ENCODE peak calls at places on chromosomes 4 and X, in six cellular contexts. C is upper lobe of left lung, R is transverse colon, J is H1, V is HepG2, K is GM12878. Z is an unnamed sample.

GRCh38 chrX:20545538-20545937 is 278.8 kb upstream of the RPS6KA3 start:
- DNase-seq in C (no peak), R (no peak), J (no peak), V (no peak), K (no peak), Z (no peak)

GRCh38 chr4:46886711-46887110 is 22.3 kb downstream of the COX7B2 start:
- DNase-seq in C (no peak), R (no peak), J (no peak), V (peak; percentile 1), K (no peak), Z (no peak)

GRCh38 chrX:77447339-77448149 is at the start of gene FGF16:
- DNase-seq in C (no peak), R (no peak), J (peak; percentile 56), V (no peak), K (no peak), Z (peak; percentile 61)

GRCh38 chrX:131802836-131803626 is 220.1 kb upstream of the STK26 start:
- DNase-seq in C (peak; percentile 65), R (peak; percentile 84), J (peak; percentile 51), V (no peak), K (peak; percentile 68), Z (no peak)

GRCh38 chr4:157265281-157265680 is 44.8 kb downstream of the GRIA2 start:
- DNase-seq in C (no peak), R (no peak), J (no peak), V (no peak), K (no peak), Z (no peak)

GRCh38 chr4:142088906-142089305 is 452.5 kb downstream of the IL15 start:
- DNase-seq in C (no peak), R (no peak), J (no peak), V (no peak), K (no peak), Z (no peak)

GRCh38 chrX:134607523-134607922 is 50.7 kb downstream of the PLAC1 start:
- DNase-seq in C (no peak), R (no peak), J (no peak), V (no peak), K (no peak), Z (no peak)

GRCh38 chrX:15849555-15849954 is 5.1 kb downstream of the AP1S2 start:
- DNase-seq in C (no peak), R (no peak), J (no peak), V (no peak), K (no peak), Z (no peak)

GRCh38 chr4:13656569-13656988 is 29.1 kb upstream of the BOD1L1 start:
- DNase-seq in C (peak; percentile 56), R (peak; percentile 54), J (peak; percentile 67), V (peak; percentile 19), K (peak; percentile 43), Z (no peak)

GRCh38 chrX:150934453-150934852 is 36.0 kb upstream of the CD99L2 start:
- DNase-seq in C (no peak), R (peak; percentile 16), J (no peak), V (no peak), K (no peak), Z (no peak)

GRCh38 chr4:184598753-184599491 is 50.3 kb downstream of the CASP3 start:
- DNase-seq in C (no peak), R (no peak), J (no peak), V (no peak), K (no peak), Z (no peak)
- TF ChIP-seq POLR2AphosphoS5 in C (no peak), R (no peak), J (no peak), V (no peak), K (no peak), Z (no peak)

GRCh38 chr4:188341428-188341827 is 202.2 kb downstream of the TRIML1 start:
- DNase-seq in C (no peak), R (no peak), J (no peak), V (peak; percentile 2), K (no peak), Z (no peak)

GRCh38 chr4:188346171-188346809 is 207.0 kb downstream of the TRIML1 start:
- DNase-seq in C (no peak), R (no peak), J (no peak), V (no peak), K (no peak), Z (no peak)
- TF ChIP-seq EP300 in C (no peak), R (no peak), J (no peak), V (no peak), K (no peak), Z (no peak)

DNA sequence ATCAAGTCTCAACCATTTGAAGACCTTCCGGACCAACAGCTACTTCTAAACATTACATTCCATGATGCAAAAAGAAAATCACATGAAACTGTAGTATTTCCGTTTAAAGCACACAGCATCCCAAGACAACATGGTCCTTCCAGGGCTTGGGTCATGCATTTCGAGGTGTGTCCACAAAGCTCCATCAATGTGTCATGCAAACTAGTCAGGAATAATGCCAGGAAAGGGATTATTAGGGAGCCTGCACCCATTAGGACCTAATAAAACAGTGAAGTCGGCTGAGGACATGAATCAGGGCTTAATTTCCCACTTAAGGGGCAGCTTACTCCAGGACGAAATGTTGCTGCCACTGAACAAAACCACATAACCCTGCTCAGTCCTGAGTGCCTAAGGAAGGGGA is 177.9 kb downstream of the TSPAN5 start:
- DNase-seq in C (no peak), R (no peak), J (no peak), V (no peak), K (no peak), Z (no peak)
- H3K4me1 ChIP-seq in C (no peaks in the 10 kb centered on the region), R (no peaks in the 10 kb centered on the region), J (no peaks in the 10 kb centered on the region), V (peaks cover 6% of the 10 kb centered on the region), K (peaks cover 9% of the 10 kb centered on the region), Z (no peaks in the 10 kb centered on the region)

DNA sequence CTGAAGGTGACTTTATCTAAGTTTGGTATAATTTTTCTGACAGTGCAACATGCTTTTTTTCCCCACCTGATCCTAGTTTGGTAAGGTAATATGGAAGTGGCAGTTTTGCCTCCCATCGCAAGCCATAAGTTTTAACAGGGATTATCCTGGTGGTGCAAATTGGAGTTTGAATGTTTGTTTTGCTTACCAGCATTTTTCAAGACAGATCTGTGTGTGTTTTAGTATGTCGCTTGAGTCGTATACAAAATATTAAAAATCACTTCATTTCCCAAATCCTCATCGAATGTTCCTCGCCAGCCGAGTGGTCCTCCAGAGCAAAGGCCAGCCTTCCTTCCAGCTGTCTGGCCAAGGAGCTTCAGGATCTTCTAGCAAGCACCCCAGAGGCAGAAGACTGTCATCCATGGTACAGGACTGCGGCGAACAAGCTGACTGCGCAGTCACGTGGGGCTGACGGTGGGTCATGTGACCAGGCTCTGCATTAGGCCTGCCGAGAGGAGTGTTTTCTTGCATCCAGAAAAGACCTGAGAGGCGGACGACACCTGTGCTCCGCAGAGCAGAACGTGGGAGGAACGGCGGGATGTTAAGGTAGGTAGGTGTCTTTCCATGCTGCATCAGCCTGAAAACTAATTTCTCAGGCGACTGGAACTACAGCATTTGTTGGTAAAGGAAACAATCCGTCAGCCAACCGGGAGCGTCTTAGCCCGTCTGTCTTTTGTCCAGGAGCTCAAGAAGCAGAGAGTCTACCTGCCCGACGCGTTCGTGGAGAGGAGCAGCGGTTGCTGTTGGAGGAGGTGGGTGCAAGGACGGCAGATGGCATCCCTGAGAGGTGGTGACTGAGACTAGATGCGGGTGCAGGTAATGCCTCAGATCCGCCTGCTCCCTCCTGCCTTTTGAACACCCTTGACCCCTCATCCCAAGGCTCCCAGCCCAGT is at the start of gene GPRASP3:
- DNase-seq in C (peak; percentile 84), R (peak; percentile 80), J (peak; percentile 74), V (no peak), K (no peak), Z (peak; percentile 77)
- TF ChIP-seq POLR2AphosphoS5 in C (peak; percentile 55), R (no peak), J (peak; percentile 61), V (no peak), K (no peak), Z (no peak)

DNA sequence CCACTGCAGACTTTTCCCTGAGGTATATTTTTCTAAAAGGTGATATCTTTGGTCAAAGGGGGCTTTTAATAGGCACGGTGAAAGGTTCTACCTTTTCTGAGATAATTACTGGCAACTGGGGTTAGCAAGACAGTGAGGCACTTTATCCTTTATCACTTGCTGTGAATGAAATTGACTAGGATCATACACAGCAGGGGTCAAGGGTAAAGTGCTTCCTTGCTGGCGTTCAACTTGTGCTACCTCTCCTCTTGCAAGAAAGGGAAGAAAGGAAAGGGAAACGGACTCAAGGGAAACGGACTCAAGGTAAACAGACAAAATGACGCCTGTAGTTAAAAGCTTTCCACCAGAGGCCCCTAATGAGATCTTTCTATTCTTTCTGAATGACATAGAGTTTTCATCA is 78.6 kb upstream of the RAPGEF2 start:
- DNase-seq in C (no peak), R (no peak), J (no peak), V (no peak), K (no peak), Z (no peak)
- TF ChIP-seq EP300 in C (no peak), R (no peak), J (no peak), V (no peak), K (no peak), Z (no peak)

DNA sequence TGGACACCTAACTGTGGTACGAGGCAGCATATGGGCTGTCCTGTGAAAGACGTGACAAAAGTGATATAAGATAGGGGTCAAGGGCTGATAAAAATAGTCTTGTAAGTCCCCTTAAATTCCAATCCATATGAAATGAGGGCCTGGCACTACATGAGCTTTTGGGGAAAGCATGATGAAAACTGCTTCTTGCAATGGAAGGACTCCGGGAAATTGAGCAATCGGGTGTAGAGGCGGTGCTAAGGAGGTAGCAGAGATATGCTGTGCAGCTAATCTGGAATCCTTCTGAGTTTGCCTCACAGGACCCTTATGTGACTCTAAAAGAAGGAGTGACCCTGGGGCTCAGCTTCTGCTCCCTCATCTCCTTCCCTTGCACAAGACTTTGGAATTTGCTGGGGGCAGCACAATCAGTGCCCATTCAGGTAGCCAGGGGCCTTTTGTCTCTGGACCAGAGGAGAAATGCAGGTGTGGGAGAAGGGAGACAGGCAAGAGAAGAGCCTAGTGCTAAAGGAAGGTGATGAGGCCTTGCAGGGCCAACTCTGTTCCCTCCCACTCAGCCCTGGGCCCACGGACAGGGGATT is 12.8 kb downstream of the CLDN2 start:
- DNase-seq in C (no peak), R (no peak), J (no peak), V (no peak), K (no peak), Z (no peak)
- H3K4me1 ChIP-seq in C (no peaks in the 10 kb centered on the region), R (no peaks in the 10 kb centered on the region), J (no peaks in the 10 kb centered on the region), V (peaks cover 52% of the 10 kb centered on the region), K (no peaks in the 10 kb centered on the region), Z (no peaks in the 10 kb centered on the region)

GRCh38 chr4:128573781-128574508 is 235.6 kb upstream of the JADE1 start:
- DNase-seq in C (no peak), R (no peak), J (no peak), V (peak; percentile 70), K (no peak), Z (no peak)

GRCh38 chr4:128570380-128570779 is 239.1 kb upstream of the JADE1 start:
- DNase-seq in C (peak; percentile 71), R (peak; percentile 20), J (no peak), V (no peak), K (no peak), Z (no peak)

GRCh38 chr4:128572778-128573241 is 236.7 kb upstream of the JADE1 start:
- DNase-seq in C (no peak), R (no peak), J (no peak), V (no peak), K (no peak), Z (no peak)

GRCh38 chr4:128571747-128572146 is 237.8 kb upstream of the JADE1 start:
- DNase-seq in C (peak; percentile 36), R (peak; percentile 17), J (no peak), V (no peak), K (no peak), Z (no peak)

GRCh38 chr4:128574706-128575105 is 234.8 kb upstream of the JADE1 start:
- DNase-seq in C (peak; percentile 76), R (peak; percentile 84), J (peak; percentile 94), V (peak; percentile 32), K (peak; percentile 25), Z (no peak)
- TF ChIP-seq POLR2AphosphoS5 in C (no peak), R (no peak), J (no peak), V (no peak), K (no peak), Z (no peak)

GRCh38 chrX:96551320-96551872 is 133.2 kb upstream of the DIAPH2 start:
- DNase-seq in C (no peak), R (no peak), J (no peak), V (no peak), K (no peak), Z (no peak)
- TF ChIP-seq EP300 in C (no peak), R (no peak), J (no peak), V (no peak), K (no peak), Z (no peak)